ENCODE peak calls at places on chromosomes 7 and 10, in six cellular contexts. One of them, this sample, is unnamed.

GRCh38 chr10:5663692-5664427 is 2.5 kb downstream of the ASB13 start:
- DNase-seq in occipital lobe: no peak
- DNase-seq in activated naive CD4-positive, alpha-beta T cell treated with Interleukin-2 at 50 U/mL for 16 hours: no peak
- DNase-seq in coronary artery: no peak
- DNase-seq in NCI-H2171: no peak
- DNase-seq in H54: no peak
- DNase-seq in this sample: no peak

GRCh38 chr10:110778221-110778620 is 93.5 kb upstream of the PDCD4 start:
- DNase-seq in occipital lobe: no peak
- DNase-seq in activated naive CD4-positive, alpha-beta T cell treated with Interleukin-2 at 50 U/mL for 16 hours: no peak
- DNase-seq in coronary artery: no peak
- DNase-seq in NCI-H2171: no peak
- DNase-seq in H54: no peak
- DNase-seq in this sample: no peak

GRCh38 chr7:130151591-130152269 is 53.5 kb downstream of the TMEM209 start:
- DNase-seq in occipital lobe: no peak
- DNase-seq in activated naive CD4-positive, alpha-beta T cell treated with Interleukin-2 at 50 U/mL for 16 hours: peak
- DNase-seq in coronary artery: no peak
- DNase-seq in NCI-H2171: no peak
- DNase-seq in H54: no peak
- DNase-seq in this sample: no peak

GRCh38 chr10:10967029-10967428 is 50.6 kb upstream of the CELF2 start:
- DNase-seq in occipital lobe: no peak
- DNase-seq in activated naive CD4-positive, alpha-beta T cell treated with Interleukin-2 at 50 U/mL for 16 hours: no peak
- DNase-seq in coronary artery: no peak
- DNase-seq in NCI-H2171: no peak
- DNase-seq in H54: no peak
- DNase-seq in this sample: no peak

GRCh38 chr7:142885311-142886230 is at the start of gene TRPV6:
- DNase-seq in occipital lobe: no peak
- DNase-seq in activated naive CD4-positive, alpha-beta T cell treated with Interleukin-2 at 50 U/mL for 16 hours: no peak
- DNase-seq in coronary artery: peak
- DNase-seq in NCI-H2171: no peak
- DNase-seq in H54: no peak
- DNase-seq in this sample: no peak

GRCh38 chr10:52284416-52285013 is 29.6 kb upstream of the DKK1 start:
- DNase-seq in occipital lobe: no peak
- DNase-seq in activated naive CD4-positive, alpha-beta T cell treated with Interleukin-2 at 50 U/mL for 16 hours: no peak
- DNase-seq in coronary artery: no peak
- DNase-seq in NCI-H2171: no peak
- DNase-seq in H54: no peak
- DNase-seq in this sample: no peak

GRCh38 chr10:28710227-28710889 is 33.0 kb downstream of the BAMBI start:
- DNase-seq in occipital lobe: no peak
- DNase-seq in activated naive CD4-positive, alpha-beta T cell treated with Interleukin-2 at 50 U/mL for 16 hours: no peak
- DNase-seq in coronary artery: no peak
- DNase-seq in NCI-H2171: no peak
- DNase-seq in H54: no peak
- DNase-seq in this sample: no peak

GRCh38 chr10:133280391-133281059 is 3.9 kb upstream of the ADAM8 start:
- DNase-seq in occipital lobe: no peak
- DNase-seq in activated naive CD4-positive, alpha-beta T cell treated with Interleukin-2 at 50 U/mL for 16 hours: no peak
- DNase-seq in coronary artery: no peak
- DNase-seq in NCI-H2171: no peak
- DNase-seq in H54: no peak
- DNase-seq in this sample: no peak

GRCh38 chr10:72257051-72257892 is 16.5 kb upstream of the DDIT4 start:
- DNase-seq in occipital lobe: no peak
- DNase-seq in activated naive CD4-positive, alpha-beta T cell treated with Interleukin-2 at 50 U/mL for 16 hours: no peak
- DNase-seq in coronary artery: no peak
- DNase-seq in NCI-H2171: no peak
- DNase-seq in H54: no peak
- DNase-seq in this sample: no peak

GRCh38 chr7:44372560-44373417 is 47.4 kb upstream of the CAMK2B start:
- DNase-seq in occipital lobe: no peak
- DNase-seq in activated naive CD4-positive, alpha-beta T cell treated with Interleukin-2 at 50 U/mL for 16 hours: no peak
- DNase-seq in coronary artery: no peak
- DNase-seq in NCI-H2171: no peak
- DNase-seq in H54: no peak
- DNase-seq in this sample: no peak

GRCh38 chr7:92331508-92331907 is 85.7 kb downstream of the ANKIB1 start:
- DNase-seq in occipital lobe: no peak
- DNase-seq in activated naive CD4-positive, alpha-beta T cell treated with Interleukin-2 at 50 U/mL for 16 hours: no peak
- DNase-seq in coronary artery: no peak
- DNase-seq in NCI-H2171: no peak
- DNase-seq in H54: no peak
- DNase-seq in this sample: no peak

GRCh38 chr10:21441625-21442024 is 83.9 kb downstream of the SKIDA1 start:
- DNase-seq in occipital lobe: no peak
- DNase-seq in activated naive CD4-positive, alpha-beta T cell treated with Interleukin-2 at 50 U/mL for 16 hours: no peak
- DNase-seq in coronary artery: peak
- DNase-seq in NCI-H2171: no peak
- DNase-seq in H54: no peak
- DNase-seq in this sample: no peak